ENCODE peak calls at places on chromosomes 1 and 21, in ten cellular contexts. P, O, R, I, B, V, H, X, K and T are unnamed samples.

GRCh38 chr1:115184951-115185331 is 95.6 kb upstream of the TSPAN2 start:
- DNase-seq in P (no peak), H (no peak), X (peak), I (peak), V (peak), O (no peak), K (no peak), B (peak), R (no peak), T (no peak)

GRCh38 chr1:19688041-19688842 is 23.6 kb downstream of the HTR6 start:
- DNase-seq in X (no peak), H (no peak), V (no peak), I (no peak), O (no peak), K (peak), B (no peak), P (no peak), R (no peak), T (no peak)

GRCh38 chr1:5982276-5982675 is 9.9 kb downstream of the NPHP4 start:
- DNase-seq in R (no peak), I (no peak), X (no peak), V (no peak), K (no peak), B (no peak), O (no peak), H (no peak), P (no peak), T (no peak)

GRCh38 chr1:109255673-109256072 is 6.3 kb downstream of the CELSR2 start:
- DNase-seq in H (no peak), I (no peak), V (no peak), R (no peak), O (no peak), B (no peak), X (no peak), K (no peak), P (no peak), T (no peak)

GRCh38 chr1:178575611-178576331 is 62.9 kb downstream of the TEX35 start:
- DNase-seq in V (no peak), B (no peak), H (no peak), I (no peak), K (no peak), X (no peak), R (no peak), P (no peak), O (peak), T (peak)

GRCh38 chr1:154764181-154764580 is 105.9 kb downstream of the KCNN3 start:
- DNase-seq in P (no peak), O (no peak), V (no peak), H (no peak), K (no peak), X (no peak), I (no peak), B (no peak), R (no peak), T (no peak)

GRCh38 chr1:178537445-178538090 is 24.7 kb downstream of the TEX35 start:
- DNase-seq in P (no peak), K (no peak), H (no peak), X (peak), R (no peak), O (no peak), B (no peak), I (peak), V (no peak), T (no peak)

GRCh38 chr1:60911980-60912692 is 170.2 kb upstream of the NFIA start:
- DNase-seq in K (no peak), V (no peak), P (no peak), H (no peak), X (no peak), R (no peak), O (no peak), I (no peak), B (no peak), T (no peak)

GRCh38 chr1:52444465-52444864 is 40.1 kb downstream of the PRPF38A start:
- DNase-seq in P (no peak), K (no peak), I (no peak), O (no peak), B (no peak), X (no peak), V (no peak), R (no peak), H (peak), T (no peak)

GRCh38 chr1:107272321-107272720 is 131.5 kb downstream of the NTNG1 start:
- DNase-seq in P (no peak), K (no peak), V (no peak), O (no peak), B (no peak), R (no peak), X (no peak), I (no peak), H (no peak), T (no peak)

GRCh38 chr1:220874201-220874655 is 5.0 kb upstream of the HLX start:
- DNase-seq in O (peak), V (no peak), B (peak), H (peak), K (peak), X (peak), P (no peak), R (no peak), I (peak), T (peak)

GRCh38 chr1:181972256-181972655 is 89.3 kb downstream of the ZNF648 start:
- DNase-seq in R (no peak), K (no peak), X (no peak), H (no peak), B (peak), P (no peak), I (no peak), V (no peak), O (no peak), T (no peak)

GRCh38 chr21:33834801-33835500 is 80.7 kb downstream of the ATP5PO start:
- DNase-seq in K (no peak), O (no peak), I (no peak), X (no peak), H (no peak), B (no peak), V (no peak), P (no peak), R (no peak), T (no peak)

GRCh38 chr1:232140419-232141166 is 489.3 kb downstream of the SIPA1L2 start:
- DNase-seq in O (no peak), I (no peak), V (no peak), X (no peak), B (no peak), K (no peak), R (no peak), P (no peak), H (no peak), T (no peak)

GRCh38 chr1:32770221-32770731 is 46.9 kb downstream of the YARS1 start:
- DNase-seq in B (no peak), O (no peak), V (no peak), X (no peak), K (no peak), H (no peak), R (no peak), I (no peak), P (peak), T (no peak)

GRCh38 chr1:93552751-93553455 is 105.0 kb downstream of the FNBP1L start:
- DNase-seq in V (no peak), B (peak), K (no peak), P (no peak), I (no peak), O (no peak), H (peak), R (no peak), X (no peak), T (no peak)

GRCh38 chr1:212607206-212607923 is 1.2 kb upstream of the ATF3 start:
- DNase-seq in P (peak), R (peak), B (no peak), X (peak), I (no peak), K (no peak), V (peak), H (no peak), O (peak), T (peak)